ENCODE peak calls at places on chromosomes 12 and 14, in seven cellular contexts. F, X, R, B, Y, G and H are unnamed samples.
A peak's percentile ranks its signal among the peaks of the same experiment; 100 is the strongest.

GRCh38 chr12:39372929-39373328 is 70.0 kb downstream of the KIF21A start:
- DNase-seq in F (no peak), B (no peak), X (no peak), G (no peak), Y (no peak), R (no peak), H (no peak)

GRCh38 chr12:45050751-45051489 is at the start of gene DBX2:
- DNase-seq in Y (no peak), R (no peak), X (no peak), B (no peak), G (no peak), F (no peak), H (no peak)

GRCh38 chr14:29894030-29894429 is 33.6 kb downstream of the PRKD1 start:
- DNase-seq in F (no peak), R (no peak), Y (no peak), X (no peak), B (no peak), G (no peak), H (no peak)

GRCh38 chr12:87266305-87266704 is 762.9 kb downstream of the C12orf50 start:
- DNase-seq in G (no peak), R (no peak), X (no peak), F (no peak), Y (no peak), B (no peak), H (no peak)

GRCh38 chr12:131836193-131836592 is 8.0 kb downstream of the MMP17 start:
- DNase-seq in B (no peak), R (no peak), X (no peak), G (no peak), Y (no peak), F (no peak), H (peak; percentile 43)

GRCh38 chr14:54798465-54799124 is 104.0 kb downstream of the GCH1 start:
- DNase-seq in R (no peak), X (no peak), B (no peak), G (no peak), Y (no peak), F (no peak), H (no peak)

GRCh38 chr14:100648474-100649172 is 61.4 kb upstream of the BEGAIN start:
- DNase-seq in F (no peak), X (no peak), G (peak; percentile 61), B (no peak), Y (no peak), R (no peak), H (no peak)

GRCh38 chr12:82359115-82359478 is 768 bp downstream of the METTL25 start:
- DNase-seq in R (no peak), G (no peak), B (peak; percentile 22), Y (no peak), F (no peak), X (no peak), H (peak; percentile 54)

GRCh38 chr12:77761286-77761685 is 69.4 kb upstream of the NAV3 start:
- DNase-seq in G (no peak), Y (no peak), B (no peak), F (no peak), R (no peak), X (no peak), H (no peak)

GRCh38 chr12:113862570-113863454 is 103.3 kb downstream of the RBM19 start:
- DNase-seq in G (no peak), Y (peak; percentile 88), R (no peak), X (no peak), F (no peak), B (no peak), H (no peak)

GRCh38 chr12:1499351-1499750 is 95.0 kb downstream of the FBXL14 start:
- DNase-seq in X (no peak), G (no peak), F (no peak), B (no peak), Y (no peak), R (no peak), H (no peak)

GRCh38 chr12:50564240-50564947 is 59.6 kb downstream of the DIP2B start:
- DNase-seq in B (no peak), F (no peak), R (no peak), X (no peak), Y (no peak), G (no peak), H (peak; percentile 31)

GRCh38 chr14:77542349-77543239 is 44.0 kb upstream of the ISM2 start:
- DNase-seq in Y (no peak), F (no peak), G (no peak), B (no peak), R (no peak), X (no peak), H (no peak)

GRCh38 chr14:24368562-24369252 is 723 bp downstream of the NFATC4 start:
- DNase-seq in X (no peak), R (peak; percentile 58), G (peak; percentile 45), F (peak; percentile 83), Y (no peak), B (peak; percentile 19), H (no peak)
- TF ChIP-seq POLR2A in X (no peak), R (no peak), G (no peak), F (peak; percentile 10), Y (no peak), B (peak; percentile 15), H (no peak)

DNA sequence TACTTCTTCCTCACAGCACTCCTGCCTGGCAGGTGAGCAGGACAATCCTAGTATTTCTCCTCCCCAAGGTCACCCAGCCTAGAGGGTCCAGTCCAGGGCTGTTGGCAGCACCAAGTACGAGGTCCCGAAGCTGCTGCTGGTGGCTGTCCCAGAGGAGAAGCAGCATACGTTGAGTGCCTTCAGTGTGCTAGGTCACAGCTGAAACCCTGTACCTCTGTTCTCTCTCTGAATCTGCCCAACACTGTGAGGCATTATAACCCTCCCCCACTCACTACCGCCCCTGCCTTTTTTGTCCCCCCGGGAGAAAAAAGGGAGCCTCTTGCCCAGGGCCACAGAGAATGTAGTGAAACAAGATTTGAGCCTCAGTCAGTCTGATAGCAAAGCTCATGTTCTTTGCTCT is 53.4 kb downstream of the PPP2R5C start:
- DNase-seq in R (no peak), X (no peak), Y (no peak), G (no peak), F (no peak), B (no peak), H (no peak)
- TF ChIP-seq POLR2A in R (no peak), X (no peak), Y (no peak), G (no peak), F (no peak), B (no peak), H (no peak)

DNA sequence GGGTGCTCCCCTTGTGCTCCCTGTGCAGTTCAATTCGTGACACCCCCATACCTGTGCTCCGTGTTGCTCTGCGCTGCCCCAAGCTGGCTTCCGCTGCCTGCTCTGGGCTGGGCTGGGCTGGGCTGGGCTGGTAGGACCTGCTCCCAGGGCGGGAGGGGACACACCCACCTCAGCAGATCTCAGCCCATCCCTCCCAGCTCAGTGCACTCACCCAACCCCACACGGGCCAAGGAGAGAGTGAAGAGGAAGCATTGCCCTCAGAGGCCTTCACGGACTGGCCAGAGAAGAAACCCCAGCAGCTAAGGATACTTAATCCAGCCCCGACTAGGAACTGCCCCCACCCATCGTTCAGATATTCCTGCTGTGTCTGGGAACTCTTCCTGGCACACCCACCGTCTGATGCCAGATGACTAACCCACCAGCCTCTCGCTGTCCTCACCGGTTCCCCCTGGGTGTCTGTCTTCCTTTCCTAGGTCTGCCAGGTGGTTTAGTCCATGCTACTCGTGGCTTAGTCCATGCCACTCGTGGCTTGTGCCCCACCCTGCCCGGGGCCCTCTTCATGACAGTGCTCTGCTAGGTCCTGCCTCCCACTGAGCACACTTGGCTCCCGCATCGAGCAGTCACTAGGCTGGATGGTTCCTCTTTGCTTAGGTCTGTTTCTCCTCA is at the start of gene LPAR5:
- DNase-seq in R (no peak), F (no peak), Y (peak; percentile 86), G (peak; percentile 91), B (no peak), X (peak; percentile 78), H (peak; percentile 78)
- TF ChIP-seq POLR2A in R (no peak), F (no peak), Y (no peak), G (peak; percentile 95), B (no peak), X (no peak), H (peak; percentile 75)

GRCh38 chr14:81534510-81535074 is 939 bp upstream of the SEL1L start:
- DNase-seq in X (no peak), G (no peak), B (no peak), R (no peak), F (no peak), Y (no peak), H (no peak)

GRCh38 chr14:81535399-81536124 is 1.9 kb upstream of the SEL1L start:
- DNase-seq in G (no peak), X (no peak), R (no peak), Y (no peak), B (no peak), F (no peak), H (no peak)

GRCh38 chr14:81533212-81533535 is 479 bp downstream of the SEL1L start:
- DNase-seq in R (no peak), Y (no peak), B (no peak), X (no peak), G (no peak), F (no peak), H (peak; percentile 71)

GRCh38 chr14:81536125-81536771 is 2.6 kb upstream of the SEL1L start:
- DNase-seq in G (no peak), X (no peak), F (no peak), Y (no peak), B (no peak), R (no peak), H (no peak)

DNA sequence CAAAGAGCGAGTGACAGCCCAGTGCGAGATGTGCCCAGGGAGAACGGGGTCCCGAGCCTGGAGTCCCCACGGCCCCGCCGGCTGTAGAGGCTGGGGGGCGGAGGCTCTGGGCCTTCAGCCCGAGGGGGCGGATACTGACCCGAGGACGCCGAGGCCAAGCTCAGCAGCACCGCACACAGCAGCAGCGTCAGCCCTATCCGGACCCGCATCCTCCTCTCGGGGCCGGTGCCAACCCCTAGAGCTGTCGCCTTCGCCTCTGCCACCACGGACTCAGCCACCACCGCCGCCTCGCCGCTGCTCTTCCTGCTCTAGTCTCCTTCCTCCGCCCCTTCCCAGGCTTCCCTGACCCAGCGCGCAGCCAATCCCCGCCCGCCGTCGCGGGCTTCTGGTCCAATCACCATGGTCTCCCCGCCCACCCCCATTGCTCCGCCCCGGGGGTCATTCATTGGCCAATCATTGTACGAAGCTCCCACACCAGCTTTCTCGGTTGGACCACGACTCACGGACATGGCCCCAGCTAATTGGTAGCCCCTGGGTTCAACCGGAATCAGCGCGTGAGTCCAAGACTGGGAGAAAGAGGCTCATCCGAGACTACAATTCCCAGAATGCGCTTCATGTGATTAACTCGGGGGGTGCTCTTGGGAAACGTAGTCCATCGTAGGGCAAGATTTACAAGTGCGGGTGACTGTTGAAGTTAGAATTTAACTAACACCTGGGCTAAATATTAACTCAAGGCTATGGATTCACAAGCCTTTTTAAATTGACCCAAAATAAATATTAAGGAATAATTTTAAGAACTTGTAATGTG is at the start of gene SEL1L:
- DNase-seq in B (peak; percentile 100), F (peak; percentile 100), Y (peak; percentile 52), R (peak; percentile 100), G (peak; percentile 100), X (peak; percentile 99), H (peak; percentile 99)
- TF ChIP-seq POLR2A in B (peak; percentile 91), F (peak; percentile 27), Y (peak; percentile 72), R (peak; percentile 65), G (peak; percentile 90), X (peak; percentile 38), H (peak; percentile 88)

GRCh38 chr12:121295746-121296617 is 527 bp downstream of the CAMKK2 start:
- DNase-seq in Y (peak; percentile 36), F (no peak), R (no peak), B (peak; percentile 19), G (peak; percentile 70), X (no peak), H (peak; percentile 62)
- TF ChIP-seq POLR2A in Y (no peak), F (no peak), R (no peak), B (no peak), G (no peak), X (no peak), H (no peak)

GRCh38 chr14:105012171-105012985 is 8.5 kb downstream of the CDCA4 start:
- DNase-seq in X (peak; percentile 53), B (no peak), G (peak; percentile 34), F (no peak), Y (no peak), R (no peak), H (no peak)
- TF ChIP-seq POLR2A in X (no peak), B (no peak), G (no peak), F (no peak), Y (no peak), R (no peak), H (no peak)